ENCODE peak calls at places on chromosome 6, in ten cellular contexts. C, W, U, A, N, G, E, L, O and X are unnamed samples.
A peak's percentile ranks its signal among the peaks of the same experiment; 100 is the strongest.

GRCh38 chr6:30763618-30764489 is 19.5 kb upstream of the IER3 start:
- DNase-seq in C (no peak), W (no peak), U (peak; percentile 95), A (no peak), N (peak; percentile 80), G (no peak), E (peak; percentile 86), L (peak; percentile 46), O (no peak), X (no peak)

GRCh38 chr6:139166956-139167313 is 32.1 kb downstream of the HECA start:
- DNase-seq in C (no peak), W (no peak), U (no peak), A (no peak), N (no peak), G (no peak), E (no peak), L (no peak), O (no peak), X (no peak)

GRCh38 chr6:49923826-49924225 is 40.1 kb downstream of the DEFB114 start:
- DNase-seq in C (no peak), W (no peak), U (no peak), A (no peak), N (no peak), G (no peak), E (peak; percentile 53), L (no peak), O (no peak), X (no peak)

GRCh38 chr6:94027374-94027773 is 608.0 kb upstream of the EPHA7 start:
- DNase-seq in C (no peak), W (no peak), U (no peak), A (no peak), N (no peak), G (no peak), E (no peak), L (no peak), O (no peak), X (no peak)

GRCh38 chr6:25405442-25405841 is 126.3 kb downstream of the CARMIL1 start:
- DNase-seq in C (no peak), W (no peak), U (no peak), A (no peak), N (no peak), G (no peak), E (no peak), L (no peak), O (no peak), X (no peak)

GRCh38 chr6:50030777-50031562 is 9.2 kb upstream of the DEFB110 start:
- DNase-seq in C (no peak), W (no peak), U (no peak), A (peak; percentile 64), N (no peak), G (no peak), E (peak; percentile 27), L (peak; percentile 52), O (no peak), X (peak; percentile 6)

GRCh38 chr6:69820438-69820837 is 23.6 kb upstream of the LMBRD1 start:
- DNase-seq in C (no peak), W (no peak), U (no peak), A (no peak), N (no peak), G (no peak), E (no peak), L (no peak), O (no peak), X (no peak)

GRCh38 chr6:102571236-102571908 is 1177.9 kb downstream of the GRIK2 start:
- DNase-seq in C (no peak), W (no peak), U (no peak), A (peak; percentile 52), N (peak; percentile 2), G (no peak), E (no peak), L (no peak), O (no peak), X (no peak)

GRCh38 chr6:31727717-31728671 is 1.1 kb downstream of the DDAH2 start:
- DNase-seq in C (peak; percentile 52), W (no peak), U (no peak), A (no peak), N (no peak), G (no peak), E (no peak), L (no peak), O (no peak), X (no peak)

GRCh38 chr6:135575629-135576028 is 78.1 kb upstream of the AHI1 start:
- DNase-seq in C (no peak), W (no peak), U (no peak), A (no peak), N (no peak), G (no peak), E (no peak), L (no peak), O (no peak), X (no peak)

GRCh38 chr6:161406633-161407032 is 132.8 kb upstream of the AGPAT4 start:
- DNase-seq in C (no peak), W (no peak), U (peak; percentile 75), A (peak; percentile 90), N (peak; percentile 96), G (no peak), E (no peak), L (no peak), O (no peak), X (no peak)

GRCh38 chr6:157811476-157812173 is 11.4 kb upstream of the SNX9 start:
- DNase-seq in C (no peak), W (no peak), U (no peak), A (no peak), N (peak; percentile 65), G (no peak), E (no peak), L (no peak), O (no peak), X (no peak)

GRCh38 chr6:112066606-112067005 is 12.7 kb downstream of the CCN6 start:
- DNase-seq in C (no peak), W (no peak), U (no peak), A (no peak), N (no peak), G (no peak), E (no peak), L (no peak), O (no peak), X (no peak)